ENCODE peak calls at places on chromosomes 5 and 9, in five cellular contexts. P is brain microvascular endothelial cell, G is H9, O is AG09309, C is dorsolateral prefrontal cortex. B is an unnamed sample.

GRCh38 chr5:135129307-135129706 is 95.3 kb upstream of the PITX1 start:
- DNase-seq in P (no peak), C (no peak), G (no peak), O (no peak), B (no peak)

GRCh38 chr9:122218070-122218884 is 10.5 kb downstream of the LHX6 start:
- DNase-seq in G (no peak), C (no peak), P (no peak), O (no peak), B (no peak)

GRCh38 chr5:132767150-132767549 is 9.9 kb downstream of the SEPTIN8 start:
- DNase-seq in O (no peak), G (no peak), P (no peak), C (no peak), B (no peak)

GRCh38 chr5:91885291-91886265 is 502.5 kb upstream of the ARRDC3 start:
- DNase-seq in P (peak), C (no peak), O (no peak), G (no peak), B (no peak)

GRCh38 chr9:18046068-18046467 is 427.9 kb upstream of the ADAMTSL1 start:
- DNase-seq in G (no peak), O (no peak), P (no peak), C (no peak), B (no peak)

GRCh38 chr9:129320575-129321311 is 142.7 kb upstream of the IER5L start:
- DNase-seq in G (peak), P (peak), O (peak), C (peak), B (peak)

GRCh38 chr5:2019716-2020115 is 137.0 kb upstream of the IRX4 start:
- DNase-seq in O (no peak), P (no peak), C (no peak), G (no peak), B (no peak)

GRCh38 chr9:126417007-126417406 is 90.4 kb downstream of the MVB12B start:
- DNase-seq in C (no peak), P (no peak), G (no peak), O (no peak), B (no peak)

GRCh38 chr9:134375430-134376385 is 49.5 kb downstream of the RXRA start:
- DNase-seq in C (no peak), G (no peak), P (peak), O (no peak), B (no peak)

GRCh38 chr5:169777112-169777511 is 140.0 kb downstream of the DOCK2 start:
- DNase-seq in P (no peak), C (no peak), O (no peak), G (no peak), B (no peak)

GRCh38 chr5:145204741-145205140 is 630.4 kb downstream of the PRELID2 start:
- DNase-seq in P (no peak), G (no peak), C (no peak), O (no peak), B (no peak)

GRCh38 chr5:160165137-160166068 is 46.2 kb upstream of the PWWP2A start:
- DNase-seq in O (peak), C (peak), P (peak), G (peak), B (no peak)

GRCh38 chr9:17839744-17840143 is 260.9 kb downstream of the SH3GL2 start:
- DNase-seq in G (no peak), P (no peak), C (no peak), O (no peak), B (no peak)

GRCh38 chr5:39500656-39501295 is 76.0 kb upstream of the DAB2 start:
- DNase-seq in P (no peak), O (no peak), G (no peak), C (no peak), B (no peak)

GRCh38 chr5:1380011-1380817 is 35.3 kb upstream of the CLPTM1L start:
- DNase-seq in O (no peak), P (no peak), G (peak), C (no peak), B (peak)

GRCh38 chr5:144333336-144333920 is 162.8 kb downstream of the KCTD16 start:
- DNase-seq in P (no peak), C (no peak), G (no peak), O (peak), B (no peak)

GRCh38 chr5:149585910-149586309 is 4.6 kb downstream of the ARHGEF37 start:
- DNase-seq in C (no peak), P (no peak), G (no peak), O (no peak), B (no peak)

GRCh38 chr5:151345808-151346478 is 1.4 kb downstream of the SLC36A2 start:
- DNase-seq in P (peak), G (no peak), O (no peak), C (no peak), B (no peak)

GRCh38 chr9:131886839-131887238 is 147.0 kb upstream of the RAPGEF1 start:
- DNase-seq in G (no peak), P (no peak), C (no peak), O (no peak), B (no peak)

GRCh38 chr5:74464512-74465209 is 175.9 kb downstream of the ENC1 start:
- DNase-seq in P (no peak), O (peak), C (no peak), G (no peak), B (no peak)

GRCh38 chr5:88671408-88671807 is 211.6 kb downstream of the MEF2C start:
- DNase-seq in C (no peak), P (no peak), G (no peak), O (no peak), B (no peak)

GRCh38 chr5:32326216-32326772 is 13.6 kb upstream of the MTMR12 start:
- DNase-seq in O (no peak), P (peak), G (no peak), C (no peak), B (no peak)

GRCh38 chr9:15191358-15191757 is 115.7 kb downstream of the TTC39B start:
- DNase-seq in P (no peak), C (no peak), O (no peak), G (no peak), B (no peak)

GRCh38 chr5:410911-411517 is 32.0 kb upstream of the EXOC3 start:
- DNase-seq in P (no peak), G (no peak), O (no peak), C (no peak), B (no peak)

GRCh38 chr5:175493726-175494125 is 15.4 kb downstream of the SFXN1 start:
- DNase-seq in P (no peak), O (no peak), G (no peak), C (no peak), B (no peak)

GRCh38 chr5:168162464-168162863 is 129.0 kb upstream of the WWC1 start:
- DNase-seq in O (no peak), C (no peak), G (no peak), P (no peak), B (no peak)

GRCh38 chr5:59185757-59186385 is 603.0 kb downstream of the RAB3C start:
- DNase-seq in P (no peak), C (no peak), O (no peak), G (no peak), B (no peak)

GRCh38 chr9:138071292-138071691 is 193.7 kb downstream of the CACNA1B start:
- DNase-seq in C (no peak), P (no peak), G (no peak), O (no peak), B (no peak)

GRCh38 chr5:12113062-12113461 is 208.8 kb upstream of the CTNND2 start:
- DNase-seq in C (no peak), O (no peak), G (no peak), P (no peak), B (no peak)

GRCh38 chr5:137621861-137622823 is 113.7 kb downstream of the KLHL3 start:
- DNase-seq in P (peak), G (no peak), C (no peak), O (no peak), B (no peak)

GRCh38 chr5:179416114-179416730 is 71.0 kb upstream of the ADAMTS2 start:
- DNase-seq in C (peak), G (no peak), P (no peak), O (no peak), B (no peak)

GRCh38 chr9:33143241-33143642 is 23.9 kb downstream of the B4GALT1 start:
- DNase-seq in G (no peak), P (no peak), O (peak), C (no peak), B (no peak)

GRCh38 chr5:19630875-19631274 is 357.1 kb downstream of the CDH18 start:
- DNase-seq in O (no peak), P (no peak), G (no peak), C (no peak), B (no peak)

GRCh38 chr9:70192707-70193106 is 66.1 kb upstream of the SMC5 start:
- DNase-seq in G (no peak), O (no peak), C (no peak), P (no peak), B (no peak)

GRCh38 chr5:50863771-50864170 is 197.3 kb downstream of the PARP8 start:
- DNase-seq in O (no peak), C (no peak), P (no peak), G (no peak), B (no peak)

GRCh38 chr9:94005272-94005901 is 50.2 kb upstream of the BARX1 start:
- DNase-seq in P (peak), O (no peak), C (no peak), G (no peak), B (no peak)

GRCh38 chr5:759111-759741 is 25.3 kb downstream of the ZDHHC11B start:
- DNase-seq in C (no peak), P (no peak), G (peak), O (no peak), B (peak)

GRCh38 chr5:22108545-22108944 is 744.6 kb downstream of the CDH12 start:
- DNase-seq in G (no peak), O (no peak), P (no peak), C (no peak), B (no peak)

GRCh38 chr5:77631166-77631582 is 7.3 kb downstream of the OTP start:
- DNase-seq in G (no peak), C (no peak), P (no peak), O (no peak), B (peak)

GRCh38 chr9:89605181-89606048 is 603 bp downstream of the GADD45G start:
- DNase-seq in G (peak), O (no peak), P (peak), C (peak), B (peak)

GRCh38 chr9:89604463-89605180 is at the start of gene GADD45G:
- DNase-seq in C (peak), G (peak), O (no peak), P (peak), B (peak)

GRCh38 chr9:89602978-89603628 is 1.7 kb upstream of the GADD45G start:
- DNase-seq in G (peak), P (peak), O (peak), C (peak), B (peak)

GRCh38 chr9:89601856-89602562 is 2.8 kb upstream of the GADD45G start:
- DNase-seq in C (peak), G (peak), P (no peak), O (no peak), B (no peak)

GRCh38 chr9:89603629-89604462 is 966 bp upstream of the GADD45G start:
- DNase-seq in O (no peak), C (peak), P (no peak), G (peak), B (peak)
- TF ChIP-seq CTCF in O (peak), C (peak), P (peak), G (peak), B (peak)

DNA sequence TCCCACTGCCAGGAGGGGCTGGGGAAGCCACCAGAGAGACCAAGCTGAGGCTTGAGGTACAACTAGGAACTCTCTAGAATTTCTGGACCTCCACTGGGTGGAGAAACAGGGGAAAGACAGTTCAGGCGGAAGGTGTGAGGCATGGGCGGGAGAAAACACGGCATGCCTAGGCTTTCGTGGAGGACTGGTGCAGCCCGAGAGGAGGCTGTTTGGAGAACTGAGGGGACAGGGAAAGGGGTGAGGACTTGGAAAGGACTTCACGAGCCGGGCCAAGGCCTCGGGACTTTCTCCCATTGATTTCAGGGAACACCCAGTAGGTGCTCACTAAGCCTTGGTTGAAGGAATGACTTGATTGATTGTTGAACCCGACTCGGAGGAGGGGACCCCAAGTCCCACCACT is 9.5 kb upstream of the ADGRD2 start:
- DNase-seq in C (no peak), P (no peak), G (no peak), O (no peak), B (no peak)
- TF ChIP-seq CTCF in C (no peak), P (no peak), G (no peak), O (no peak), B (no peak)

DNA sequence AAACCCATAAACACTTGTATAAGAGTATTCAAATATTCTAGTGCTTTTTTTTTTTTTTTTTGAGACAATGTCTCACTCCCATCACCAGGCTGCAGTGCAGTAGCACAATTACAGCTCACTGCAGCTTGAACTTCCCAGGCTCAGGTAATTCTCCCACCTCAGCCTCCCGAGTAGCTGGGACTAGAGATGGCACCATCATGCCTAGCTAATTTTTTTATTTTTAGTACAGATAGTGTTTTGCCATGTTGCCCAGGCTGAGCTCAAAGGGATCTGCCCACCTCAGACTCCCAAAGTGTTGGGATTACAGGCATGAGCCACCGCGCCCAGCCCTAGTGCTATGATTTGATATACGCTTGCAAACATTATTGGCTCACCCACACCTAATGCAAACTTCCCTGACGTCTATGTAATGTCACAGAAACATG is 11.8 kb downstream of the IL6ST start:
- DNase-seq in O (no peak), P (no peak), C (no peak), G (no peak), B (no peak)
- TF ChIP-seq CTCF in O (peak), P (peak), C (no peak), G (peak), B (no peak)

GRCh38 chr5:154520861-154521453 is 42.9 kb upstream of the HAND1 start:
- DNase-seq in O (no peak), C (no peak), G (peak), P (no peak), B (peak)
- TF ChIP-seq CTCF in O (peak), C (peak), G (peak), P (peak), B (peak)

B was measured in GM20000.